ENCODE peak calls at places on chromosome 7, in ten cellular contexts. L is mesothelial cell of epicardium, Q is GM23338, T is HepG2, E is tibial nerve, R is cardiac fibroblast, C is neural progenitor cell, B is lower leg skin, K is mucosa of descending colon, U is psoas muscle. G is an unnamed sample.

GRCh38 chr7:31335889-31336201 is 4.7 kb downstream of the NEUROD6 start:
- DNase-seq in L (no peak), Q (peak), T (no peak), E (no peak), R (no peak), C (no peak), B (no peak), K (no peak), U (no peak), G (no peak)

GRCh38 chr7:26857534-26858228 is 6.7 kb downstream of the SKAP2 start:
- DNase-seq in L (peak), Q (peak), T (no peak), E (peak), R (peak), C (peak), B (no peak), K (peak), U (peak), G (peak)

GRCh38 chr7:171364-171904 is 20.9 kb upstream of the FAM20C start:
- DNase-seq in L (no peak), Q (peak), T (no peak), E (no peak), R (no peak), C (no peak), B (no peak), K (peak), U (no peak), G (peak)

GRCh38 chr7:159022238-159022993 is 122.3 kb downstream of the VIPR2 start:
- DNase-seq in L (no peak), Q (no peak), T (no peak), E (no peak), R (no peak), C (no peak), B (no peak), K (peak), U (no peak), G (peak)

GRCh38 chr7:157434701-157435100 is 97.9 kb downstream of the DNAJB6 start:
- DNase-seq in L (no peak), Q (no peak), T (no peak), E (no peak), R (no peak), C (no peak), B (peak), K (no peak), U (no peak), G (no peak)

GRCh38 chr7:92987095-92987494 is 130.7 kb downstream of the SAMD9 start:
- DNase-seq in L (no peak), Q (no peak), T (no peak), E (no peak), R (peak), C (no peak), B (no peak), K (no peak), U (no peak), G (no peak)

GRCh38 chr7:158680754-158681153 is 23.9 kb downstream of the NCAPG2 start:
- DNase-seq in L (no peak), Q (no peak), T (no peak), E (no peak), R (no peak), C (no peak), B (no peak), K (no peak), U (no peak), G (no peak)

GRCh38 chr7:155916926-155917655 is 104.8 kb upstream of the SHH start:
- DNase-seq in L (no peak), Q (no peak), T (no peak), E (no peak), R (no peak), C (no peak), B (no peak), K (no peak), U (no peak), G (no peak)

GRCh38 chr7:51601461-51601860 is 284.9 kb upstream of the COBL start:
- DNase-seq in L (no peak), Q (no peak), T (no peak), E (no peak), R (no peak), C (no peak), B (no peak), K (no peak), U (no peak), G (no peak)

GRCh38 chr7:150992833-150993302 is 2.1 kb downstream of the NOS3 start:
- DNase-seq in L (no peak), Q (peak), T (peak), E (no peak), R (peak), C (peak), B (no peak), K (no peak), U (peak), G (no peak)

GRCh38 chr7:18386590-18386989 is 109.0 kb upstream of the HDAC9 start:
- DNase-seq in L (no peak), Q (no peak), T (no peak), E (no peak), R (peak), C (no peak), B (no peak), K (no peak), U (no peak), G (no peak)

GRCh38 chr7:128000048-128000447 is 31.2 kb downstream of the LRRC4 start:
- DNase-seq in L (no peak), Q (no peak), T (peak), E (no peak), R (no peak), C (no peak), B (no peak), K (no peak), U (no peak), G (no peak)

GRCh38 chr7:106190589-106191330 is 78.6 kb upstream of the SYPL1 start:
- DNase-seq in L (no peak), Q (no peak), T (no peak), E (no peak), R (no peak), C (no peak), B (no peak), K (no peak), U (no peak), G (no peak)

GRCh38 chr7:124074007-124074406 is 41.1 kb upstream of the TMEM229A start:
- DNase-seq in L (no peak), Q (no peak), T (no peak), E (no peak), R (peak), C (no peak), B (no peak), K (no peak), U (no peak), G (no peak)

GRCh38 chr7:83550100-83550499 is 98.8 kb downstream of the SEMA3E start:
- DNase-seq in L (no peak), Q (no peak), T (no peak), E (no peak), R (peak), C (no peak), B (no peak), K (no peak), U (no peak), G (no peak)

GRCh38 chr7:127578036-127578684 is 7.2 kb downstream of the GCC1 start:
- DNase-seq in L (no peak), Q (peak), T (peak), E (no peak), R (peak), C (peak), B (no peak), K (no peak), U (no peak), G (no peak)

GRCh38 chr7:1537631-1538412 is 7.3 kb downstream of the MAFK start:
- DNase-seq in L (peak), Q (peak), T (no peak), E (peak), R (peak), C (peak), B (peak), K (peak), U (peak), G (no peak)

GRCh38 chr7:107165341-107165740 is 3.5 kb upstream of the HBP1 start:
- DNase-seq in L (no peak), Q (no peak), T (no peak), E (no peak), R (no peak), C (no peak), B (no peak), K (no peak), U (no peak), G (no peak)

GRCh38 chr7:97337849-97338248 is 220.4 kb downstream of the SDHAF3 start:
- DNase-seq in L (no peak), Q (no peak), T (no peak), E (no peak), R (no peak), C (no peak), B (no peak), K (no peak), U (no peak), G (no peak)

GRCh38 chr7:68470836-68471235 is 1127.4 kb upstream of the AUTS2 start:
- DNase-seq in L (no peak), Q (no peak), T (no peak), E (no peak), R (no peak), C (no peak), B (no peak), K (no peak), U (no peak), G (no peak)

GRCh38 chr7:25522727-25523126 is 294.4 kb upstream of the NPVF start:
- DNase-seq in L (no peak), Q (no peak), T (no peak), E (no peak), R (no peak), C (no peak), B (no peak), K (no peak), U (no peak), G (no peak)

GRCh38 chr7:38232475-38233366 is 40.7 kb downstream of the TARP start:
- DNase-seq in L (no peak), Q (no peak), T (no peak), E (no peak), R (no peak), C (no peak), B (no peak), K (peak), U (no peak), G (no peak)

GRCh38 chr7:133207687-133208086 is 45.2 kb upstream of the EXOC4 start:
- DNase-seq in L (no peak), Q (peak), T (peak), E (no peak), R (peak), C (peak), B (no peak), K (no peak), U (no peak), G (no peak)

GRCh38 chr7:29839302-29839701 is 33.0 kb downstream of the WIPF3 start:
- DNase-seq in L (no peak), Q (no peak), T (peak), E (peak), R (peak), C (no peak), B (peak), K (no peak), U (peak), G (no peak)

GRCh38 chr7:144671429-144671828 is 164.4 kb downstream of the TPK1 start:
- DNase-seq in L (no peak), Q (peak), T (no peak), E (no peak), R (no peak), C (no peak), B (no peak), K (no peak), U (no peak), G (no peak)

GRCh38 chr7:29123611-29124190 is 22.6 kb downstream of the CPVL start:
- DNase-seq in L (no peak), Q (peak), T (no peak), E (no peak), R (no peak), C (no peak), B (no peak), K (no peak), U (no peak), G (no peak)

GRCh38 chr7:135232720-135233119 is 918 bp upstream of the STRA8 start:
- DNase-seq in L (no peak), Q (peak), T (no peak), E (no peak), R (no peak), C (peak), B (peak), K (no peak), U (no peak), G (no peak)

GRCh38 chr7:28686418-28686800 is 271.7 kb downstream of the TRIL start:
- DNase-seq in L (no peak), Q (peak), T (no peak), E (peak), R (peak), C (peak), B (no peak), K (no peak), U (no peak), G (no peak)

GRCh38 chr7:31775511-31775910 is 88.5 kb downstream of the PPP1R17 start:
- DNase-seq in L (no peak), Q (peak), T (no peak), E (no peak), R (no peak), C (peak), B (no peak), K (no peak), U (no peak), G (no peak)

GRCh38 chr7:76423666-76424412 is 911 bp upstream of the ZP3 start:
- DNase-seq in L (no peak), Q (peak), T (no peak), E (no peak), R (peak), C (peak), B (no peak), K (no peak), U (no peak), G (peak)

GRCh38 chr7:4650471-4651047 is 31.5 kb upstream of the FOXK1 start:
- DNase-seq in L (no peak), Q (peak), T (peak), E (no peak), R (peak), C (peak), B (no peak), K (no peak), U (peak), G (peak)

GRCh38 chr7:157580324-157580723 is 243.5 kb downstream of the DNAJB6 start:
- DNase-seq in L (no peak), Q (no peak), T (no peak), E (no peak), R (no peak), C (no peak), B (no peak), K (no peak), U (no peak), G (peak)

GRCh38 chr7:99170730-99171074 is 26.8 kb upstream of the SMURF1 start:
- DNase-seq in L (no peak), Q (no peak), T (peak), E (no peak), R (no peak), C (no peak), B (no peak), K (no peak), U (no peak), G (no peak)

GRCh38 chr7:73718438-73718881 is 1.0 kb downstream of the STX1A start:
- DNase-seq in L (no peak), Q (no peak), T (no peak), E (no peak), R (no peak), C (no peak), B (no peak), K (no peak), U (no peak), G (no peak)

GRCh38 chr7:113907617-113908016 is 11.2 kb downstream of the PPP1R3A start:
- DNase-seq in L (no peak), Q (no peak), T (no peak), E (no peak), R (no peak), C (no peak), B (no peak), K (no peak), U (no peak), G (no peak)

GRCh38 chr7:69052447-69052846 is 545.8 kb upstream of the AUTS2 start:
- DNase-seq in L (no peak), Q (no peak), T (no peak), E (no peak), R (no peak), C (no peak), B (no peak), K (no peak), U (no peak), G (no peak)

GRCh38 chr7:120802751-120803150 is 55.2 kb downstream of the TSPAN12 start:
- DNase-seq in L (no peak), Q (no peak), T (no peak), E (no peak), R (no peak), C (no peak), B (no peak), K (no peak), U (no peak), G (no peak)

GRCh38 chr7:135326636-135327280 is 93.1 kb downstream of the STRA8 start:
- DNase-seq in L (no peak), Q (no peak), T (no peak), E (no peak), R (peak), C (no peak), B (peak), K (no peak), U (no peak), G (no peak)

GRCh38 chr7:66739477-66739876 is 1.1 kb upstream of the RABGEF1 start:
- DNase-seq in L (no peak), Q (no peak), T (no peak), E (no peak), R (no peak), C (no peak), B (no peak), K (no peak), U (no peak), G (no peak)

GRCh38 chr7:5396999-5397656 is 26.5 kb downstream of the TNRC18 start:
- DNase-seq in L (no peak), Q (peak), T (peak), E (peak), R (peak), C (no peak), B (peak), K (peak), U (peak), G (no peak)

GRCh38 chr7:50405246-50405645 is 44.9 kb downstream of the FIGNL1 start:
- DNase-seq in L (no peak), Q (no peak), T (no peak), E (no peak), R (no peak), C (no peak), B (no peak), K (no peak), U (no peak), G (no peak)
- TF ChIP-seq CTCF in L (no peak), Q (no peak), T (no peak), E (no peak), R (no peak), C (no peak), B (no peak), K (no peak), U (no peak), G (no peak)

DNA sequence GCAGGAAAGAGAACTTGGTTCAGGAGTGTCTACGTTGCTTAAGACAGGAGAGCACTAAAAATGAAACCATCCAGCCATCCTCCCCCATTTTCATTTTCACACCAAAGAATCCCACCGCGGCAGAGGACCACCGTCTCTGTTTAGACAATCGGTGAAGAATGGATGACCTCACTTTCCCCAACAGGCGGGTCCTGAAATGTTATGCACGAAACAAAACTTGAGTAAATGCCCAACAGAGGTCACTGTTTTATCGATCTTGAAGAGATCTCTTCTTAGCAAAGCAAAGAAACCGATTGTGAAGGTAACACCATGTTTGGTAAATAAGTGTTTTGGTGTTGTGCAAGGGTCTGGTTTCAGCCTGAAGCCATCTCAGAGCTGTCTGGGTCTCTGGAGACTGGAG is 1.4 kb upstream of the IL6 start:
- DNase-seq in L (no peak), Q (peak), T (peak), E (no peak), R (peak), C (peak), B (no peak), K (no peak), U (no peak), G (no peak)
- TF ChIP-seq CTCF in L (no peak), Q (peak), T (peak), E (no peak), R (no peak), C (no peak), B (no peak), K (no peak), U (no peak), G (no peak)

DNA sequence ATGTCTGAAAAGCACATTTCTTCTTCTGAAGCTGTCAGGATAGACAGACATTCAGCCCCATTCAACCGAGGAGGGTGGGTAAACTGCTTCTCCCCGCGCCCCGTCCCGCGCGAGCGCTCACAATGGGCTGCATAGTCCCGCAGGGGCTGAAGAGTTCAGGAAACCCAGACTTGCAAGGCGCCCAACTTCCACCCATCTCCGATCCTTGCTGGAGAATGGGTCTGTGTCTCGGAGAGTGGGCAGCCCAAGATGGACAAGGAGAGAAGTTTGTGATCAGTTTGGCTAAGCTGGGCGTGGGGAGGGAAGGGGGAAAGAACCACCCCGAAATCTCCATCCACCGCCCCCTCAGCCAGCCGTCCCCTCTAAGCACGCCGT is 686 bp downstream of the AASS start:
- DNase-seq in L (peak), Q (no peak), T (no peak), E (peak), R (peak), C (peak), B (peak), K (peak), U (peak), G (peak)
- TF ChIP-seq CTCF in L (no peak), Q (no peak), T (no peak), E (no peak), R (no peak), C (no peak), B (no peak), K (no peak), U (no peak), G (no peak)

GRCh38 chr7:142523821-142524460 is 225.3 kb upstream of the PRSS1 start:
- DNase-seq in L (no peak), Q (no peak), T (no peak), E (no peak), R (no peak), C (no peak), B (no peak), K (no peak), U (no peak), G (no peak)

GRCh38 chr7:142534726-142535122 is 214.5 kb upstream of the PRSS1 start:
- DNase-seq in L (no peak), Q (no peak), T (no peak), E (no peak), R (no peak), C (no peak), B (no peak), K (no peak), U (no peak), G (no peak)

GRCh38 chr7:142533920-142534319 is 215.4 kb upstream of the PRSS1 start:
- DNase-seq in L (no peak), Q (no peak), T (no peak), E (no peak), R (no peak), C (no peak), B (no peak), K (no peak), U (no peak), G (no peak)

GRCh38 chr7:142528608-142529408 is 220.5 kb upstream of the PRSS1 start:
- DNase-seq in L (no peak), Q (peak), T (no peak), E (no peak), R (no peak), C (no peak), B (no peak), K (no peak), U (no peak), G (no peak)
- TF ChIP-seq CTCF in L (no peak), Q (no peak), T (no peak), E (no peak), R (no peak), C (no peak), B (no peak), K (no peak), U (no peak), G (peak)

DNA sequence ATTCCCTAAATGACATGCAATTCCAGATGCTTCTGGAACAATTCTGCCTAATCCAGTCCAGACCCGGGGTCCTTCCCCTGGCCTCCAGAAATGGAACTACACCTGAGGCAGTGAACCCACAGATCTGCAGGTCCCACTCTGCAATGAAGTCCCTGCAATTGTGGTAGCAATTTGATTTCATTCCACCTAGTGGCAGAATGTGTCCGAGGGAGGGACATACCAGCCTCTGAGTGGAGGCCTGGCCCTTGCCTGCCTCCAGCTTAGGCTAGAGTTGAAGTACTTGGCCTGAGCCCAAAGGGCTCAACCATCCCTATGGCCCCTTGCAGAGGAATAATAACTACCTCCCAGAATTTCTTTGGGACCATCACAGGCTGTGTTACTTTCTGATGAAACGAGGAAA is 4.2 kb upstream of the CEP41 start:
- DNase-seq in L (no peak), Q (no peak), T (peak), E (no peak), R (no peak), C (no peak), B (no peak), K (no peak), U (no peak), G (no peak)
- TF ChIP-seq CTCF in L (no peak), Q (peak), T (no peak), E (no peak), R (no peak), C (no peak), B (no peak), K (no peak), U (no peak), G (no peak)

GRCh38 chr7:103093429-103093828 is 18.5 kb downstream of the ARMC10 start:
- DNase-seq in L (no peak), Q (no peak), T (no peak), E (no peak), R (no peak), C (no peak), B (no peak), K (no peak), U (no peak), G (no peak)

GRCh38 chr7:103094102-103094501 is 19.2 kb downstream of the ARMC10 start:
- DNase-seq in L (no peak), Q (no peak), T (no peak), E (no peak), R (peak), C (no peak), B (no peak), K (no peak), U (no peak), G (no peak)
- TF ChIP-seq CTCF in L (no peak), Q (no peak), T (peak), E (no peak), R (peak), C (no peak), B (no peak), K (no peak), U (no peak), G (peak)